ENCODE peak calls at places on chromosomes 5 and 9, in four cellular contexts. I is GM12878, D is WTC11, R is HepG2. G is an unnamed sample.

GRCh38 chr9:133691659-133692363 is 46.3 kb downstream of the SARDH start:
- DNase-seq in I (no peak), D (no peak), R (no peak), G (no peak)

GRCh38 chr5:65803699-65804426 is 81.9 kb downstream of the NLN start:
- DNase-seq in I (no peak), D (no peak), R (no peak), G (no peak)

GRCh38 chr5:146338774-146339714 is at the start of gene POU4F3:
- DNase-seq in I (no peak), D (peak), R (no peak), G (no peak)

GRCh38 chr5:172429201-172429940 is 25.0 kb downstream of the SH3PXD2B start:
- DNase-seq in I (no peak), D (no peak), R (no peak), G (no peak)

GRCh38 chr9:78671785-78672184 is 374.9 kb downstream of the PSAT1 start:
- DNase-seq in I (no peak), D (no peak), R (no peak), G (no peak)

GRCh38 chr5:154356256-154356655 is 89.5 kb upstream of the SAP30L start:
- DNase-seq in I (no peak), D (no peak), R (no peak), G (no peak)

GRCh38 chr9:113513541-113513940 is 50.0 kb downstream of the RGS3 start:
- DNase-seq in I (no peak), D (no peak), R (no peak), G (no peak)

GRCh38 chr9:113476511-113476916 is 13.0 kb downstream of the RGS3 start:
- DNase-seq in I (no peak), D (no peak), R (no peak), G (no peak)

GRCh38 chr5:135248801-135249231 is 150.2 kb downstream of the MACROH2A1 start:
- DNase-seq in I (no peak), D (no peak), R (no peak), G (no peak)

GRCh38 chr5:157998021-157998504 is 139.1 kb upstream of the CLINT1 start:
- DNase-seq in I (no peak), D (no peak), R (no peak), G (no peak)

GRCh38 chr5:131263648-131264452 is at the start of gene CDC42SE2:
- DNase-seq in I (no peak), D (peak), R (peak), G (peak)

GRCh38 chr5:179323026-179323571 is 22.2 kb downstream of the ADAMTS2 start:
- DNase-seq in I (no peak), D (peak), R (no peak), G (no peak)

GRCh38 chr9:16653491-16654407 is 216.7 kb downstream of the BNC2 start:
- DNase-seq in I (no peak), D (no peak), R (peak), G (no peak)

GRCh38 chr5:152113401-152113800 is 188.8 kb upstream of the GLRA1 start:
- DNase-seq in I (no peak), D (no peak), R (no peak), G (no peak)

GRCh38 chr5:45578270-45578669 is 117.9 kb downstream of the HCN1 start:
- DNase-seq in I (no peak), D (no peak), R (no peak), G (no peak)

GRCh38 chr9:15635752-15636151 is 82.9 kb downstream of the CCDC171 start:
- DNase-seq in I (no peak), D (no peak), R (no peak), G (no peak)

GRCh38 chr9:75979362-75979761 is 88.9 kb downstream of the PCSK5 start:
- DNase-seq in I (no peak), D (peak), R (peak), G (no peak)

GRCh38 chr9:118618091-118618490 is 751.1 kb downstream of the BRINP1 start:
- DNase-seq in I (no peak), D (no peak), R (no peak), G (no peak)

GRCh38 chr5:65722575-65723424 is 795 bp downstream of the NLN start:
- DNase-seq in I (no peak), D (peak), R (peak), G (no peak)

GRCh38 chr5:76974768-76975167 is 21.9 kb downstream of the CRHBP start:
- DNase-seq in I (no peak), D (no peak), R (no peak), G (no peak)

GRCh38 chr9:21933865-21934264 is 60.3 kb downstream of the CDKN2A start:
- DNase-seq in I (no peak), D (no peak), R (no peak), G (no peak)

GRCh38 chr5:176736271-176736965 is 73.9 kb upstream of the UNC5A start:
- DNase-seq in I (no peak), D (peak), R (no peak), G (no peak)

GRCh38 chr5:41722359-41722950 is 147.8 kb downstream of the OXCT1 start:
- DNase-seq in I (no peak), D (peak), R (no peak), G (no peak)

GRCh38 chr5:69007726-69008368 is 86.0 kb upstream of the SLC30A5 start:
- DNase-seq in I (peak), D (peak), R (peak), G (peak)

GRCh38 chr5:82155305-82155704 is 122.8 kb downstream of the RPS23 start:
- DNase-seq in I (no peak), D (no peak), R (no peak), G (no peak)

GRCh38 chr5:94901071-94901979 is 282.9 kb downstream of the SLF1 start:
- DNase-seq in I (peak), D (no peak), R (no peak), G (no peak)

GRCh38 chr9:75956161-75956560 is 65.7 kb downstream of the PCSK5 start:
- DNase-seq in I (no peak), D (no peak), R (no peak), G (no peak)

GRCh38 chr5:16464664-16465543 is 696 bp downstream of the ZNF622 start:
- DNase-seq in I (no peak), D (no peak), R (no peak), G (peak)

GRCh38 chr5:60370508-60370907 is 329.5 kb downstream of the DEPDC1B start:
- DNase-seq in I (no peak), D (no peak), R (no peak), G (no peak)

GRCh38 chr5:170225326-170226137 is 7.3 kb upstream of the C5orf58 start:
- DNase-seq in I (peak), D (peak), R (peak), G (peak)

GRCh38 chr5:149018909-149019443 is 43.9 kb downstream of the SH3TC2 start:
- DNase-seq in I (no peak), D (no peak), R (no peak), G (no peak)

GRCh38 chr9:129632460-129632859 is 6.5 kb downstream of the NTMT1 start:
- DNase-seq in I (no peak), D (no peak), R (no peak), G (no peak)

GRCh38 chr5:37787742-37788141 is 52.1 kb downstream of the GDNF start:
- DNase-seq in I (no peak), D (no peak), R (peak), G (no peak)

GRCh38 chr5:163104496-163104895 is 332.9 kb upstream of the CCNG1 start:
- DNase-seq in I (no peak), D (peak), R (no peak), G (no peak)

GRCh38 chr5:110477923-110478322 is 248.5 kb downstream of the TMEM232 start:
- DNase-seq in I (no peak), D (no peak), R (no peak), G (no peak)

GRCh38 chr9:108903437-108904103 is 30.4 kb downstream of the ELP1 start:
- DNase-seq in I (no peak), D (no peak), R (no peak), G (no peak)

GRCh38 chr5:55621218-55621617 is 86.5 kb upstream of the PLPP1 start:
- DNase-seq in I (no peak), D (no peak), R (peak), G (no peak)

GRCh38 chr5:167128581-167128980 is 1162.9 kb upstream of the WWC1 start:
- DNase-seq in I (no peak), D (no peak), R (no peak), G (no peak)

GRCh38 chr9:89853931-89854330 is 249.1 kb downstream of the GADD45G start:
- DNase-seq in I (no peak), D (no peak), R (no peak), G (no peak)
- TF ChIP-seq CREM in I (no peak), D (no peak), R (no peak), G (no peak)

GRCh38 chr9:25117791-25118190 is 560.5 kb downstream of the TUSC1 start:
- DNase-seq in I (no peak), D (no peak), R (no peak), G (no peak)
- TF ChIP-seq CREM in I (no peak), D (no peak), R (no peak), G (no peak)

GRCh38 chr9:88828018-88828417 is 163.2 kb upstream of the S1PR3 start:
- DNase-seq in I (no peak), D (no peak), R (no peak), G (no peak)

GRCh38 chr9:88824711-88825110 is 166.6 kb upstream of the S1PR3 start:
- DNase-seq in I (no peak), D (no peak), R (no peak), G (no peak)

GRCh38 chr9:88828492-88828974 is 162.7 kb upstream of the S1PR3 start:
- DNase-seq in I (no peak), D (no peak), R (no peak), G (no peak)

GRCh38 chr9:88826181-88826580 is 165.1 kb upstream of the S1PR3 start:
- DNase-seq in I (no peak), D (no peak), R (no peak), G (no peak)

DNA sequence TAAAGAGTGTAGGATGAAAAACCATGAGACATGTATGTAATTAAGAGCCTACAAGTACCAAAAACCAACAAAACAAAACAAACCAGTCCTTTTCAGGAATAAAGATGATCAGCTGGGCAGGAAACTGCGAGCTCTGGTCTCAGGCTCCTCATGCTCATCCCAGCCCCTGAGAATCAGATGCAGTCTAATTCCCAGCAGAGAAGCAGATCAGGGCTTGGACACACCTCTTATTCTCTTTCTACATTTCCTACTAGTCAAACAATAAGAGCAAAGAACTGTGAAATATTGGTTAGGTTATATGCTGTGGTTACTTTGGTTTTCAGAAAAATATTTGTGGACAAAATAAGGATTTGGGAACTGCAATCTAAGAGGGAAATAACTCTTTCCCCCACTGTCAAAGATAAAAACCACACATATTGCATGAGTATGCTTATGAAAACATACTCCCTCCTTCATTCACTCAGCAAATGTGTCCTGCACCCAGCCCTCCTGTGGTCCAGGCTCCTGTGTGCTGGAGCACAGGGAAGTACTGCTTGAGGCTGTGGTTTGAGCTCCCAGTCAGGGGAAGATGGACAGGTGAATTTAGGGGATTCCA is 164.5 kb upstream of the S1PR3 start:
- DNase-seq in I (no peak), D (no peak), R (no peak), G (no peak)
- TF ChIP-seq CREM in I (no peak), D (no peak), R (no peak), G (no peak)

GRCh38 chr5:150517272-150518152 is 9.6 kb downstream of the NDST1 start:
- DNase-seq in I (no peak), D (no peak), R (peak), G (peak)

GRCh38 chr5:150515446-150515845 is 7.5 kb downstream of the NDST1 start:
- DNase-seq in I (no peak), D (no peak), R (no peak), G (no peak)

GRCh38 chr5:150513375-150514309 is 5.7 kb downstream of the NDST1 start:
- DNase-seq in I (no peak), D (peak), R (no peak), G (peak)

GRCh38 chr5:150514708-150515211 is 6.8 kb downstream of the NDST1 start:
- DNase-seq in I (no peak), D (no peak), R (peak), G (no peak)

GRCh38 chr5:150516011-150516410 is 8.1 kb downstream of the NDST1 start:
- DNase-seq in I (no peak), D (no peak), R (peak), G (peak)
- TF ChIP-seq CREM in I (no peak), D (no peak), R (no peak), G (no peak)

DNA sequence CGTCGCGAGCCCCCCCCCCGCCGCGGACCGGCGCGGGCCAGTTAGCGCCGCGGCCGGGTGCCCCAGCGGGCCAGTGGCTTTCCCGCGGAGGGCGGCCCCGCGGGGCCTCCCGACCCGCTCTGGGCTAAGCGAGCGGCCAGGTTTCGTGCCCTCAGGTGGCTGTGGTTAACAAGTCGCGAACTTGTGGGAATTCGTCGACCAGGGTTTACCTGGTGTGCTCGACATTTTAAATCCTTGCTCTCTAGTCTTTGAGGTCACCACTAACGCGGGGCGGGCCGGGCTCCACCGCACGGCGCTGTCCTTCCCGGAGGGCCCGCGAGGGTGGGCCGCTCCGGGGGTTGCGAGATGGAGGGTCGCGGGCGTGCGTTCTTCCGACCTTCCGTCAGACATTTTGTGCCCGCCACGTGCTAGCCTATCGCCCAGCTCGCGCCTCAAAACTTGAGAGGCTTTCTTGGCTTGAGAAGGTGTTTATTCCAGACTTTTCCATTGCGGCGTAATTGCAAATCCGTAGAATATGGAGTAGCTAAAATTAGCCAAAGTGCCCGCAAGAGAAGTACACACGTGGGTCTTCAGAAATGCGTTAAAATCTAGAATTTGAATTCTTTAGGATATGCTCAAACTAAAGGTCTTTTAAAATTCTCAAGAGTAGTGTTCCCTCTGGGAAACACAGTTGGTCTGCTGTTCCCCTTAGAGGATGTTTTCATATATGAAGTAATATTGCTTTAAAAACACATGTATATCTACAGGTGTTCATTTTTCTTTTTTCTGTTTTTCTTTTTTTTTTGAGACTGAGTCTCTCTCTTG is 2.1 kb downstream of the ANP32B start:
- DNase-seq in I (peak), D (peak), R (no peak), G (peak)
- TF ChIP-seq CREM in I (no peak), D (peak), R (no peak), G (no peak)

GRCh38 chr5:124990723-124991122 is 244.3 kb upstream of the ZNF608 start:
- DNase-seq in I (no peak), D (no peak), R (no peak), G (no peak)

GRCh38 chr5:124996764-124997077 is 250.3 kb upstream of the ZNF608 start:
- DNase-seq in I (no peak), D (no peak), R (no peak), G (no peak)

GRCh38 chr5:124996023-124996763 is 249.8 kb upstream of the ZNF608 start:
- DNase-seq in I (no peak), D (no peak), R (no peak), G (no peak)

GRCh38 chr5:124997186-124997893 is 250.9 kb upstream of the ZNF608 start:
- DNase-seq in I (no peak), D (no peak), R (no peak), G (no peak)

DNA sequence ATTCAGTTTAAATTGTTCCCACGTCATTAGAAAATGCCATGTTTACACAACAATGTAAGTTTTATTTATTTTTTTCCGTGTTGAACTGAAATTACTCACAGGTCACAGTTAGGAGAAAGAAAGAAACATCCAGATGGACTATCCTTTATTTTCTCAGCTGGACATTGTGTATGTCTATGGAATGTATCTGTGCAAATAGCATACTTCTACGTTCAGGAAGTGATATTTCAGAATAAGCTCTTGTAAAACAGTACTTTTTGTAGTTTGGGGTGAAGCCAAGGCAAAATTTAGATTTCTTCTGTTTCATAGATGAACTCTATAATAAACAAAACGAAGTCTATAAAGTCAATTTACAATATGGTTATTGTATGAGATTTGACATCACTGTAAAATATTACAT is 249.0 kb upstream of the ZNF608 start:
- DNase-seq in I (no peak), D (no peak), R (no peak), G (no peak)
- TF ChIP-seq CREM in I (no peak), D (no peak), R (no peak), G (no peak)

DNA sequence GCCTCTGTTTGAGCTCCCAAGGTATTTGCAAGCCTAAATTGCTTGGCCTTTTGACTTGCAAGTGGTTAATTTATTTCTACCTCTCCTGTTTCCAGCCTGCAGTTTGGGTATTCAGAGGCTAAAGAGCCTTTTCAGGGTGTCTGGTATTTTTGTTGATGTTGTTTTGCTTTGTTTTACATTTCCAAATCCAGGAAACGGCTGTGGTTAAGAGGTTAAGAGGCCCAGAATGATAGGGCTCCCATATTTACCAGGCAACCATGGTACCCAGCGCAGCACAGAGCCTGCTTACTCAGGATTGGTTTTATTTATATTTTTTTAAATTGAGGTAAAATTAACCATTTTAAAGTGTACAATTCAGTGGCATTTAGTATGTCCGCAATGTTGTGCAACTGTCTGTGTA is 92.1 kb downstream of the PDZD2 start:
- DNase-seq in I (no peak), D (no peak), R (no peak), G (no peak)
- TF ChIP-seq CREM in I (no peak), D (no peak), R (no peak), G (no peak)

GRCh38 chr9:135555910-135556309 is 5.6 kb upstream of the PAEP start:
- DNase-seq in I (no peak), D (no peak), R (no peak), G (no peak)

GRCh38 chr9:135552698-135553161 is 6.8 kb downstream of the OBP2A start:
- DNase-seq in I (no peak), D (peak), R (no peak), G (peak)

GRCh38 chr9:135552021-135552697 is 6.2 kb downstream of the OBP2A start:
- DNase-seq in I (no peak), D (no peak), R (no peak), G (no peak)

GRCh38 chr9:135555203-135555602 is 6.4 kb upstream of the PAEP start:
- DNase-seq in I (no peak), D (no peak), R (peak), G (peak)

DNA sequence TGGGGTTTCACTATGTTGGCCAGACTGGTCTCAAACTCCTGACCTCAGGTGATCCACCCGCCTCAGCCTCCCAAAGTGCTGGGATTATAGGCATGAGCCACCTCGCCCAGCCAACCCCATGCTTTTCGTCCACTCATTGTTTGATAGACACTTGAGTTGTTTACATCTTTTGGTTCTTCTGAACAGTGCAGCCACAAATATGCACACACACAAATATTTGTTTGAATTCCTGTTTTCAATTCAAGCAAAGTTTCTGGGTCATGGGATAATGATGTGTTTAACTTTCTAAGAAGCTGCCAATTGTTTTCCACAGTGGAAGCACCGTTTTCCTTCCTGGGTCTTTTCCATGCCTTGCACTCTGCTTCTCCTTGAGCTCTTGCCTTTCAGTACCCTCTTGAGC is 6.8 kb upstream of the PAEP start:
- DNase-seq in I (no peak), D (no peak), R (no peak), G (no peak)
- TF ChIP-seq CREM in I (no peak), D (no peak), R (no peak), G (no peak)